ENCODE peak calls at places on chromosome 16, in seven cellular contexts. Z is cardiac muscle cell, W is gastrocnemius medialis, H is uterus, U is A549, F is mammary epithelial cell, R is heart right ventricle. J is an unnamed sample.
A peak's percentile ranks its signal among the peaks of the same experiment; 100 is the strongest.

GRCh38 chr16:90022209-90023077 is 3.2 kb upstream of the DBNDD1 start:
- DNase-seq in Z (peak; percentile 91), U (peak; percentile 90), F (peak; percentile 83), R (peak; percentile 95), W (peak; percentile 80), H (peak; percentile 87), J (peak; percentile 93)

GRCh38 chr16:11093578-11094074 is 149.3 kb downstream of the CLEC16A start:
- DNase-seq in H (no peak), R (no peak), F (no peak), W (no peak), U (no peak), Z (no peak), J (no peak)

GRCh38 chr16:69187387-69187890 is 475 bp downstream of the SNTB2 start:
- DNase-seq in H (peak; percentile 53), Z (peak; percentile 50), F (peak; percentile 40), R (peak; percentile 62), U (peak; percentile 52), W (peak; percentile 59), J (peak; percentile 57)

GRCh38 chr16:82926500-82926899 is 299.7 kb downstream of the CDH13 start:
- DNase-seq in W (no peak), R (no peak), Z (no peak), H (no peak), F (no peak), U (no peak), J (no peak)

GRCh38 chr16:66427036-66427446 is at the start of gene BEAN1:
- DNase-seq in F (no peak), Z (peak; percentile 54), R (peak; percentile 40), H (no peak), U (peak; percentile 46), W (no peak), J (no peak)

GRCh38 chr16:51326131-51326856 is 175.2 kb upstream of the SALL1 start:
- DNase-seq in U (peak; percentile 26), Z (peak; percentile 78), R (no peak), F (peak; percentile 80), H (peak; percentile 65), W (no peak), J (no peak)

GRCh38 chr16:648071-648785 is 937 bp upstream of the WDR90 start:
- DNase-seq in F (peak; percentile 23), W (peak; percentile 64), U (no peak), R (no peak), H (no peak), Z (peak; percentile 31), J (no peak)

GRCh38 chr16:14302031-14302398 is 230.9 kb downstream of the MRTFB start:
- DNase-seq in W (peak; percentile 74), F (peak; percentile 74), Z (peak; percentile 86), U (peak; percentile 56), H (peak; percentile 45), R (peak; percentile 66), J (peak; percentile 82)

GRCh38 chr16:68332411-68333121 is 21.7 kb downstream of the PRMT7 start:
- DNase-seq in R (no peak), W (peak; percentile 42), Z (peak; percentile 52), U (no peak), H (peak; percentile 36), F (no peak), J (no peak)

GRCh38 chr16:16985707-16986106 is 485.1 kb downstream of the XYLT1 start:
- DNase-seq in Z (no peak), R (no peak), H (no peak), F (no peak), W (no peak), U (no peak), J (no peak)

GRCh38 chr16:72122916-72123315 is 29.3 kb downstream of the DHX38 start:
- DNase-seq in R (no peak), H (no peak), W (no peak), Z (no peak), U (no peak), F (no peak), J (no peak)

GRCh38 chr16:54628796-54629625 is 301.7 kb upstream of the IRX5 start:
- DNase-seq in W (no peak), R (no peak), H (no peak), F (no peak), U (no peak), Z (no peak), J (peak; percentile 61)

GRCh38 chr16:87734644-87735043 is 31.1 kb downstream of the KLHDC4 start:
- DNase-seq in R (no peak), W (no peak), U (no peak), F (no peak), Z (no peak), H (no peak), J (no peak)

GRCh38 chr16:85580684-85581083 is 32.4 kb upstream of the GSE1 start:
- DNase-seq in Z (no peak), H (no peak), R (no peak), F (no peak), W (no peak), U (no peak), J (no peak)

GRCh38 chr16:88803264-88803987 is at the start of gene CDT1:
- DNase-seq in U (peak; percentile 96), H (peak; percentile 78), W (peak; percentile 64), R (peak; percentile 89), Z (peak; percentile 83), F (peak; percentile 75), J (peak; percentile 96)

GRCh38 chr16:30438835-30439234 is 6.8 kb downstream of the SEPHS2 start:
- DNase-seq in W (no peak), F (no peak), Z (no peak), R (no peak), H (no peak), U (no peak), J (no peak)

GRCh38 chr16:30430428-30430970 is 669 bp upstream of the DCTPP1 start:
- DNase-seq in U (peak; percentile 13), Z (no peak), H (no peak), W (no peak), F (no peak), R (peak; percentile 24), J (peak; percentile 37)

GRCh38 chr16:30439720-30440348 is 5.8 kb downstream of the SEPHS2 start:
- DNase-seq in Z (no peak), H (no peak), F (no peak), U (no peak), W (no peak), R (no peak), J (no peak)

GRCh38 chr16:30437511-30438046 is 7.7 kb upstream of the DCTPP1 start:
- DNase-seq in W (no peak), H (no peak), U (no peak), Z (no peak), F (no peak), R (no peak), J (no peak)

DNA sequence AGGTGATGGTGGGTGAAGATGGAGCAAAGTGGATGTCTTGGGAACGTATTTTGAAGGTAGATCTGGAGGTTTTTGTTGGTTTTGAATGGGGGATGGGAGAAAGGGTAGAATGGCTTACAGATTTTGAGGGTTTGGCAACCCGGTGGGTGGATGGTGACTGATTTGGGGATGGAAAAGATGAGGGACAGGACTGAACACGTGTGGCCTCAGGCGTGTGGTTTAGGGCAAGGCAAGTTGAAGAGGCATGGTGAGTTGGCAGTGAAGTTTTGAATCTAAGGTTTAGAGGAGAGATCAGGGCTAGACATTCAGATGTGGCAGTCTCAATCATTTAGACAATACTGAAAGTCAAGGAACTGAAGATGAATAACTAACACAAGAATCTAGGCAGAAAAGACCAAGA is 5.0 kb upstream of the DCTPP1 start:
- DNase-seq in U (no peak), Z (no peak), R (no peak), F (peak; percentile 68), W (no peak), H (no peak), J (no peak)
- H3K4me1 ChIP-seq in U (peaks cover 13% of the 10 kb centered on the region), Z (peaks cover 6% of the 10 kb centered on the region), R (peaks cover 5% of the 10 kb centered on the region), F (peaks cover 12% of the 10 kb centered on the region), W (peaks cover 5% of the 10 kb centered on the region), H (no peaks in the 10 kb centered on the region), J (peaks cover 8% of the 10 kb centered on the region)

GRCh38 chr16:84547539-84548058 is 43.1 kb upstream of the MEAK7 start:
- DNase-seq in Z (no peak), U (no peak), R (no peak), F (no peak), H (no peak), W (no peak), J (no peak)

GRCh38 chr16:84552135-84552534 is 47.7 kb upstream of the MEAK7 start:
- DNase-seq in Z (no peak), H (no peak), F (peak; percentile 21), U (no peak), R (no peak), W (no peak), J (no peak)

GRCh38 chr16:84548971-84549844 is 44.7 kb upstream of the MEAK7 start:
- DNase-seq in W (no peak), R (no peak), Z (peak; percentile 25), H (peak; percentile 43), F (no peak), U (no peak), J (no peak)

GRCh38 chr16:84548508-84548907 is 44.0 kb upstream of the MEAK7 start:
- DNase-seq in R (no peak), F (no peak), H (no peak), U (no peak), W (no peak), Z (no peak), J (no peak)

DNA sequence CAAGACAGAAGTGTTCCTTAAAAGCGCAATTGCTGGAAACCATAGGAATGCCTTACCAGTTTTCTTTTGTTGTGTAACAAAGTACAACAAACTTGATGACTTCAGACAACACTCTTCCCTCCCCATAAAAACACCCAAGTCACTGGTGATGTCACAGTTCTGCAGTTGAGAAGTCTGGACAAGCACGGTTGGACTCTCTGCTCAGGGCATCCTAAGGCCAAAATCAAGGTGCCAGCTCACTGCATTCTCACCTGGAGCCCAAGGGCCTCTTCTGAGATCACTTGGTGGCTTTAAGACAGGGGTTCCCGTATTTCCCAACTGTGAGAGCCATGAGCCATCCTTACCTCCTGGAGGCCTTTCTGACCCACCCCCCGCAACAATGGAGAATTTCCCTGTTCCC is 45.6 kb upstream of the MEAK7 start:
- DNase-seq in Z (no peak), W (no peak), U (no peak), F (peak; percentile 67), R (no peak), H (no peak), J (no peak)
- TF ChIP-seq CTCF in Z (no peak), W (no peak), U (no peak), F (no peak), R (no peak), H (no peak), J (no peak)

GRCh38 chr16:35664091-35664693 is 2204.8 kb downstream of the TP53TG3F start:
- DNase-seq in Z (no peak), F (no peak), H (no peak), R (no peak), W (no peak), U (no peak), J (no peak)
- H3K9me3 ChIP-seq in Z (peaks cover 6% of the 10 kb centered on the region), F (peaks cover 3% of the 10 kb centered on the region), H (no peaks in the 10 kb centered on the region), R (no peaks in the 10 kb centered on the region), W (no peaks in the 10 kb centered on the region), U (no peaks in the 10 kb centered on the region), J (no peaks in the 10 kb centered on the region)

DNA sequence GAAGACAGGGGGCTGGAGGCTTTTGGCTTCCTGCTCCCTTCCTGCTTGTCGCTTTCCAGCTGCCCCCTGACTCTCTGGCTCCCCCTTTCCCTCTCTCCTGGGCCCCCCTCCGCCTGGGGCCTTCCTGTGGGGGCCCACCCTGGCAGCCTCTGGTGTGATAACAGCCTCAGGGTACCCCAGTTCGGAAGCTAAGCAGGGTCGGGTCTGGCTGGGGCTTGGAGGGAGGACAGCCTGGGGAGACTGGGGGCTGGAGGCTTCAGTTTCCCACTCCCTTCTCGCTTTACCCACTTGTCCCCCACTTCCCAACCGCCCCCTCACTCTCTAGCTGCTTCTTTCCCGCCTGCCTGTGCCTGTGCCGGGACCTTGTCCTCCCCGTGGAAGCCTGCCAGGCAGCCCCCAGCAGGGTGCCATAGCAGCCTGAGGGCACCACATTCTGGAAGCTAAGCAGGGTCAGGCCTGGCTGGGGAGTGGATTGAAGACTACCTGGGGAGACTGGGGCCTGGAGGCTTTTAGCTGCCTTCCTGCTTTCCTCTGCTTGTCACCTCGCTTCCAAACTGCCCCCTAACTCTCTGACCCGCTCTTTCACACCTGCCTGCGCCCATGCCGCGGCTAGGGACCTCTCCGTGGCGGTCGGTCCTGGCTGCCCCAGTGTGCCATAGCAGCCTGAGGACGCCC is 2275.5 kb downstream of the TP53TG3F start:
- DNase-seq in R (no peak), Z (no peak), U (no peak), H (no peak), W (no peak), F (no peak), J (no peak)
- H3K4me1 ChIP-seq in R (no peaks in the 10 kb centered on the region), Z (no peaks in the 10 kb centered on the region), U (no peaks in the 10 kb centered on the region), H (no peaks in the 10 kb centered on the region), W (no peaks in the 10 kb centered on the region), F (no peaks in the 10 kb centered on the region), J (no peaks in the 10 kb centered on the region)

J was measured in left lung.